ENCODE peak calls at places on chromosomes 13 and 19, in four cellular contexts. N is neuronal stem cell; L is CD8-positive, alpha-beta T cell; U is upper lobe of right lung. Y is an unnamed sample.

GRCh38 chr13:90416938-90417337 is 930.5 kb upstream of the MIR17HG start:
- DNase-seq in N (no peak), L (no peak), U (no peak), Y (no peak)

GRCh38 chr13:65600702-65601101 is 1629.4 kb downstream of the PCDH9 start:
- DNase-seq in N (no peak), L (no peak), U (no peak), Y (no peak)

GRCh38 chr13:91355099-91355825 is 7.8 kb downstream of the MIR17HG start:
- DNase-seq in N (no peak), L (no peak), U (no peak), Y (no peak)

GRCh38 chr19:49338691-49339363 is 3.6 kb downstream of the CD37 start:
- DNase-seq in N (peak), L (no peak), U (peak), Y (no peak)

GRCh38 chr19:40692212-40692551 is 1.7 kb upstream of the NUMBL start:
- DNase-seq in N (no peak), L (no peak), U (no peak), Y (no peak)

GRCh38 chr19:46299004-46299509 is 2.2 kb downstream of the HIF3A start:
- DNase-seq in N (no peak), L (no peak), U (peak), Y (peak)

GRCh38 chr19:55091955-55092354 is 16.3 kb downstream of the EPS8L1 start:
- DNase-seq in N (no peak), L (no peak), U (no peak), Y (no peak)

GRCh38 chr13:30796132-30796832 is 60.9 kb downstream of the ALOX5AP start:
- DNase-seq in N (no peak), L (no peak), U (no peak), Y (no peak)

GRCh38 chr19:10713317-10713716 is 4.6 kb upstream of the DNM2 start:
- DNase-seq in N (no peak), L (no peak), U (no peak), Y (no peak)

GRCh38 chr19:17246681-17247425 is 1.1 kb upstream of the NR2F6 start:
- DNase-seq in N (no peak), L (no peak), U (peak), Y (no peak)

GRCh38 chr19:18290250-18291018 is 9.0 kb upstream of the JUND start:
- DNase-seq in N (no peak), L (peak), U (no peak), Y (peak)

GRCh38 chr19:46225558-46226004 is 4.0 kb upstream of the IGFL1 start:
- DNase-seq in N (peak), L (no peak), U (no peak), Y (no peak)

GRCh38 chr13:44303681-44304432 is 69.8 kb upstream of the SERP2 start:
- DNase-seq in N (no peak), L (no peak), U (no peak), Y (no peak)

GRCh38 chr13:82477436-82477835 is 1404.8 kb downstream of the SLITRK1 start:
- DNase-seq in N (no peak), L (no peak), U (no peak), Y (peak)

GRCh38 chr19:49814010-49814409 is 918 bp upstream of the FUZ start:
- DNase-seq in N (no peak), L (no peak), U (no peak), Y (no peak)

GRCh38 chr19:55614711-55615552 is 9.4 kb downstream of the ZNF784 start:
- DNase-seq in N (no peak), L (no peak), U (no peak), Y (no peak)

GRCh38 chr19:15583346-15583745 is 31.7 kb upstream of the CYP4F8 start:
- DNase-seq in N (no peak), L (no peak), U (no peak), Y (no peak)

GRCh38 chr19:55494172-55494761 is 6.0 kb downstream of the SSC5D start:
- DNase-seq in N (no peak), L (no peak), U (no peak), Y (peak)

GRCh38 chr13:20193924-20194631 is 1.3 kb upstream of the GJB2 start:
- DNase-seq in N (no peak), L (no peak), U (no peak), Y (no peak)
- H3K4me3 ChIP-seq in N (no peak), L (peak), U (no peak), Y (no peak)

GRCh38 chr13:39577203-39577602 is 25.8 kb downstream of the LHFPL6 start:
- DNase-seq in N (no peak), L (no peak), U (no peak), Y (no peak)
- H3K27ac ChIP-seq in N (no peak), L (no peak), U (no peak), Y (no peak)

DNA sequence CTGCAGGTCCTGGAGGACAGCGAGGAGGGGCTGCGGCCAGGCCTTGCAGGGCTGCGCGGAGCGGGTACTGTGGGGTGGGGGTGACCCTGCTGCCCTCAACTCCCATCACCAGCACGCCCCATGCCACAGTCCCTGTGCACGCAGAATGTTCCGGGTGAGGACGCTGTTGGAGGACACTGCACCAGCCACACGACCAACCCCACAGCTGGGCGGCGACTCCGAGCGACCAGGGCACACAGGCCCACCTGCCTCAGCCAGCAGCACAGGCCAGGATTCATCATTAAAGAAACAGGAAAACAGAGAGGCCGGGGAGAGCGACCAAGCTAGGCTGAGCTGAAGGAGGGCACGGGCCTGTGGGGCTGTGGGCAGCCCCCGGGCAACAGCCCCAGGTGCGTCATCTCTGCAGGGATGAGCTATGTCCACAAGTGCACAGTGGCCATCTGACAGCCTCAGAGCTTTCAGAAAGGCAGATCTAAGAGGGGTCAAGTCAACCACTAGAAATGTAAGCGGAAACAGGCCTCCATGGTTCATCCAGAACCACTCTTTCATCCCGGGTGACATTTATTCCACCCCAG is 1.6 kb downstream of the GAS6 start:
- DNase-seq in N (no peak), L (no peak), U (no peak), Y (no peak)
- H3K4me3 ChIP-seq in N (no peak), L (no peak), U (peak), Y (no peak)

GRCh38 chr19:14475251-14476073 is at the start of gene PTGER1:
- DNase-seq in N (no peak), L (peak), U (no peak), Y (no peak)
- H3K27ac ChIP-seq in N (no peak), L (no peak), U (no peak), Y (no peak)

DNA sequence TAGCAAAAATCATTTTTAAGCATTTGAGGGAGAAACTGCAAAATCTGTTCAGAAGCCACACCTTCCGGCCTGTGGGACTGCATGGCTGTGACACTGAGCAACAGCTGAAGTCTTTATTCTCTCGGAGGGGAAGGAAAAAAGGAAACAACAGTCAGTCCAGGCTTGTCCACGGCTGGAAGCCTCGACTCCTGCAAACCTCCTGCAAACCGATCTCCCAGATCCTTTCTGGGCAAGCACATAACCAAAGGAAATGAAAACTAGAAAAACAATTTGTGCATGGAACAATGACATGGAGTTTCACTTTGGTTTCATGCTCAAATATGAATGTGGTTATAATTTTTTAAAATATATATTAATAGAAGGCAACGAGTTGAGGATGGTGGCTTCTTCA is 1.0 kb downstream of the COL4A1 start:
- DNase-seq in N (no peak), L (no peak), U (no peak), Y (no peak)
- H3K4me3 ChIP-seq in N (no peak), L (no peak), U (peak), Y (no peak)

GRCh38 chr13:93270769-93271753 is 44.5 kb downstream of the GPC6 start:
- DNase-seq in N (no peak), L (no peak), U (no peak), Y (no peak)
- H3K27ac ChIP-seq in N (peak), L (no peak), U (peak), Y (no peak)

GRCh38 chr19:2233601-2234280 is 2.4 kb downstream of the PLEKHJ1 start:
- DNase-seq in N (no peak), L (no peak), U (no peak), Y (no peak)
- H3K4me3 ChIP-seq in N (no peak), L (no peak), U (no peak), Y (no peak)

GRCh38 chr19:35040474-35040825 is 1.1 kb upstream of the HPN start:
- DNase-seq in N (no peak), L (peak), U (no peak), Y (no peak)

GRCh38 chr19:35040826-35041547 is 534 bp upstream of the HPN start:
- DNase-seq in N (no peak), L (peak), U (peak), Y (no peak)

GRCh38 chr19:35037716-35038622 is 3.6 kb upstream of the HPN start:
- DNase-seq in N (no peak), L (no peak), U (no peak), Y (no peak)

GRCh38 chr19:35039881-35040456 is 1.6 kb upstream of the HPN start:
- DNase-seq in N (no peak), L (no peak), U (no peak), Y (no peak)

GRCh38 chr19:35038623-35039512 is 2.7 kb upstream of the HPN start:
- DNase-seq in N (no peak), L (no peak), U (no peak), Y (peak)
- H3K27ac ChIP-seq in N (no peak), L (no peak), U (peak), Y (no peak)

Y was measured in HL-60.